ENCODE peak calls at places on chromosomes 4 and X, in five cellular contexts. F is activated naive CD8-positive, alpha-beta T cell treated with anti-CD3 and anti-CD28 coated beads for 36 hours; Z is nucleus accumbens; O is BJ; C is ELR. W is an unnamed sample.

GRCh38 chr4:109729155-109729562 is 711 bp downstream of the PLA2G12A start:
- DNase-seq in F (no peak), C (peak), O (no peak), Z (no peak), W (peak)

GRCh38 chr4:141587897-141588296 is 48.5 kb upstream of the IL15 start:
- DNase-seq in Z (no peak), O (no peak), F (no peak), C (peak), W (no peak)

GRCh38 chrX:47629419-47630210 is at the start of gene CFP:
- DNase-seq in F (no peak), C (no peak), O (no peak), Z (no peak), W (peak)

GRCh38 chr4:26069218-26069617 is 155.2 kb downstream of the SMIM20 start:
- DNase-seq in O (no peak), C (peak), F (no peak), Z (no peak), W (no peak)

GRCh38 chr4:10144479-10144878 is 27.9 kb upstream of the WDR1 start:
- DNase-seq in Z (no peak), F (no peak), O (no peak), C (no peak), W (no peak)

GRCh38 chr4:7348946-7349900 is 85.5 kb downstream of the PSAPL1 start:
- DNase-seq in F (no peak), O (no peak), Z (no peak), C (no peak), W (no peak)

GRCh38 chrX:132433001-132433400 is 55.8 kb downstream of the MBNL3 start:
- DNase-seq in O (no peak), Z (no peak), C (no peak), F (no peak), W (no peak)

GRCh38 chr4:75830906-75831305 is 71.3 kb downstream of the PPEF2 start:
- DNase-seq in F (no peak), Z (no peak), O (no peak), C (no peak), W (no peak)

W was measured in activated CD8-positive, alpha-beta T cell treated with anti-CD3 and anti-CD28 coated beads for 36 hours.